ENCODE peak calls at places on chromosomes 12 and 14, in ten cellular contexts. E is effector memory CD8-positive, alpha-beta T cell; U is right cardiac atrium; O is NCI-H774; K is stimulated activated CD8-positive, alpha-beta memory T cell treated with anti-CD3 and anti-CD28 coated beads, Interleukin-4, amount 100 ng/mL, for 24 hours; G is fibroblast of lung; X is prostate gland; Q is brain microvascular endothelial cell; F is iris pigment epithelial cell; A is Calu3. J is an unnamed sample.

GRCh38 chr12:48414046-48414445 is 58.3 kb upstream of the ANP32D start:
- DNase-seq in E (no peak), U (no peak), O (no peak), K (no peak), G (no peak), X (no peak), Q (no peak), F (no peak), A (no peak), J (no peak)

GRCh38 chr14:35414365-35414764 is 9.8 kb upstream of the NFKBIA start:
- DNase-seq in E (no peak), U (peak), O (no peak), K (no peak), G (no peak), X (no peak), Q (peak), F (no peak), A (no peak), J (no peak)

GRCh38 chr12:53935562-53936341 is 2.9 kb upstream of the HOXC13 start:
- DNase-seq in E (no peak), U (no peak), O (no peak), K (no peak), G (no peak), X (no peak), Q (no peak), F (no peak), A (no peak), J (no peak)

GRCh38 chr12:57159341-57159740 is 11.9 kb upstream of the LRP1-AS start:
- DNase-seq in E (no peak), U (peak), O (no peak), K (no peak), G (no peak), X (no peak), Q (no peak), F (no peak), A (no peak), J (no peak)

GRCh38 chr14:86038401-86038985 is 508.5 kb downstream of the FLRT2 start:
- DNase-seq in E (peak), U (peak), O (no peak), K (peak), G (peak), X (no peak), Q (peak), F (peak), A (no peak), J (no peak)

GRCh38 chr12:52873832-52874572 is 25.2 kb upstream of the KRT78 start:
- DNase-seq in E (peak), U (peak), O (peak), K (peak), G (peak), X (peak), Q (peak), F (peak), A (peak), J (no peak)

GRCh38 chr14:91817566-91818325 is 49.6 kb downstream of the TC2N start:
- DNase-seq in E (no peak), U (no peak), O (no peak), K (no peak), G (no peak), X (no peak), Q (no peak), F (no peak), A (no peak), J (no peak)

GRCh38 chr14:104359969-104360442 is 219.6 kb upstream of the C14orf180 start:
- DNase-seq in E (no peak), U (peak), O (no peak), K (no peak), G (no peak), X (no peak), Q (no peak), F (no peak), A (no peak), J (no peak)

GRCh38 chr14:99067141-99067920 is 204.7 kb downstream of the BCL11B start:
- DNase-seq in E (no peak), U (no peak), O (no peak), K (no peak), G (no peak), X (no peak), Q (no peak), F (no peak), A (no peak), J (no peak)

GRCh38 chr12:6016756-6017155 is 71.7 kb upstream of the ANO2 start:
- DNase-seq in E (no peak), U (no peak), O (no peak), K (no peak), G (no peak), X (no peak), Q (no peak), F (no peak), A (no peak), J (no peak)

GRCh38 chr14:61476737-61477410 is 155.5 kb downstream of the PRKCH start:
- DNase-seq in E (peak), U (no peak), O (no peak), K (no peak), G (peak), X (no peak), Q (peak), F (peak), A (peak), J (peak)

GRCh38 chr12:102769323-102769916 is 147.6 kb downstream of the PAH start:
- DNase-seq in E (peak), U (peak), O (peak), K (peak), G (peak), X (peak), Q (peak), F (peak), A (peak), J (peak)

GRCh38 chr12:119491814-119492213 is 101.8 kb upstream of the TMEM233 start:
- DNase-seq in E (no peak), U (no peak), O (no peak), K (no peak), G (no peak), X (no peak), Q (no peak), F (no peak), A (no peak), J (no peak)